ENCODE peak calls at places on chromosomes 7 and 10, in six cellular contexts. C, Y, N, B, J and D are unnamed samples.

GRCh38 chr10:95480102-95480900 is 80.9 kb downstream of the SORBS1 start:
- DNase-seq in C (no peak), Y (peak; percentile 40), N (no peak), B (no peak), J (no peak), D (no peak)

GRCh38 chr7:30433082-30433481 is 45.5 kb downstream of the NOD1 start:
- DNase-seq in C (peak; percentile 71), Y (peak; percentile 58), N (peak; percentile 33), B (peak; percentile 41), J (peak; percentile 3), D (no peak)

GRCh38 chr7:47143344-47143743 is 438.6 kb downstream of the TNS3 start:
- DNase-seq in C (no peak), Y (no peak), N (no peak), B (no peak), J (no peak), D (no peak)

GRCh38 chr7:131327049-131327625 is 539 bp upstream of the MKLN1 start:
- DNase-seq in C (no peak), Y (no peak), N (peak; percentile 42), B (peak; percentile 57), J (peak; percentile 49), D (peak; percentile 19)

GRCh38 chr7:706721-707120 is 19.8 kb upstream of the DNAAF5 start:
- DNase-seq in C (peak; percentile 53), Y (no peak), N (no peak), B (no peak), J (no peak), D (no peak)

GRCh38 chr10:86373828-86374227 is 7.2 kb upstream of the GRID1 start:
- DNase-seq in C (peak; percentile 20), Y (no peak), N (no peak), B (no peak), J (no peak), D (no peak)

GRCh38 chr7:12809476-12809875 is 122.0 kb downstream of the ARL4A start:
- DNase-seq in C (no peak), Y (no peak), N (no peak), B (no peak), J (no peak), D (no peak)

GRCh38 chr10:134743-135600 is at the start of gene ZMYND11:
- DNase-seq in C (peak; percentile 67), Y (peak; percentile 76), N (peak; percentile 43), B (peak; percentile 71), J (peak; percentile 8), D (peak; percentile 84)

GRCh38 chr10:132271458-132272011 is 36.2 kb downstream of the STK32C start:
- DNase-seq in C (no peak), Y (no peak), N (no peak), B (no peak), J (no peak), D (no peak)

GRCh38 chr7:155559519-155560108 is 13.3 kb upstream of the CNPY1 start:
- DNase-seq in C (no peak), Y (no peak), N (no peak), B (no peak), J (no peak), D (no peak)

GRCh38 chr7:93958216-93958615 is 36.7 kb downstream of the GNG11 start:
- DNase-seq in C (no peak), Y (no peak), N (no peak), B (no peak), J (no peak), D (no peak)

GRCh38 chr7:84085147-84085546 is 109.4 kb downstream of the SEMA3A start:
- DNase-seq in C (no peak), Y (no peak), N (no peak), B (no peak), J (peak; percentile 40), D (no peak)

GRCh38 chr7:7773334-7774308 is 55.2 kb upstream of the RPA3 start:
- DNase-seq in C (no peak), Y (no peak), N (no peak), B (no peak), J (no peak), D (no peak)

GRCh38 chr10:59181668-59182067 is 5.2 kb downstream of the PHYHIPL start:
- DNase-seq in C (no peak), Y (no peak), N (no peak), B (peak; percentile 0), J (peak; percentile 65), D (no peak)

GRCh38 chr7:134435161-134435920 is 23.6 kb downstream of the AKR1B1 start:
- DNase-seq in C (no peak), Y (no peak), N (no peak), B (no peak), J (peak; percentile 46), D (no peak)

GRCh38 chr10:9762966-9763656 is 1254.6 kb upstream of the CELF2 start:
- DNase-seq in C (no peak), Y (no peak), N (no peak), B (no peak), J (peak; percentile 91), D (no peak)

GRCh38 chr10:97336942-97337719 is 2.6 kb upstream of the FRAT2 start:
- DNase-seq in C (peak; percentile 58), Y (no peak), N (peak; percentile 17), B (no peak), J (no peak), D (no peak)

GRCh38 chr10:103618575-103619423 is 125.3 kb downstream of the NEURL1 start:
- DNase-seq in C (peak; percentile 59), Y (peak; percentile 67), N (peak; percentile 39), B (peak; percentile 50), J (no peak), D (peak; percentile 90)

GRCh38 chr10:67606572-67606971 is 89.4 kb downstream of the CTNNA3 start:
- DNase-seq in C (no peak), Y (no peak), N (no peak), B (no peak), J (peak; percentile 88), D (no peak)
- H3K27ac ChIP-seq in C (no peak overlapping the region), Y (no peak overlapping the region), N (no peak overlapping the region), B (no peak overlapping the region), J (peak overlapping the region; percentile 78), D (no peak overlapping the region)

DNA sequence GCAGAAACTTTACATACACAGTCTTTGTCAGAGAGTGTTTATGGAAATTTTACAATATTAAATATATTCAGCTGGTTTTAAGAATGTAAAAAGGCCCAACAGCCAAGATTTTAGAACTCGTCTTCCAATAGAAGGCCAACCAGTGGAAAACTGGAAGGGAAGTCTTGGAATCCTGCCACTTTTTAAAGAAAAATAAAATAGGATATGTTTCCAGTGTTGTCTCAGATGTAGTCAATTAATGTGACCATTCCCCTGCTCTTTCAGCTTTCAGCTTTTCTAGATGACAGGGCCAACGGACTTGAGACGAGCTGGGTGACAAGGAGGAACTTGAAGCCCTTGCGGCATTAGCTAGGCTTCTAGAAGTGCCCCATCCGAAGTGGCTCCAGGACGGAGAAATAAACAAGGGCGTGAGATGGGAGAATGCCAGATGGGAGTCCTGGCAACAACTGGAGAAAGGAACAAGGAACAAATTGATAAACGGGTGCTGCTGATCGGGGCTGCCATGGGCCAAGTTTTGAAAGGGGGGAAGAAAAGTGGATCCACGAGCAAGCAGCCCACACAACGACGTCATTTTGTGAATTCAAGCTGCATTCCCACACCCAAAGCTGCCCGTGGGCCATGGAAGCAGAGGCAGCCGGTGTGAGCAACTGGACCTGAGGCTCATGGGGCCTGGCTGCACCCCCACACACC is 42.3 kb downstream of the CTBP2 start:
- DNase-seq in C (peak; percentile 81), Y (peak; percentile 55), N (no peak), B (peak; percentile 17), J (no peak), D (no peak)
- H3K27ac ChIP-seq in C (peak overlapping the region; percentile 66), Y (peak overlapping the region; percentile 74), N (peak overlapping the region; percentile 62), B (peak overlapping the region; percentile 59), J (no peak overlapping the region), D (peak overlapping the region; percentile 76)

GRCh38 chr7:28688651-28689050 is 269.5 kb downstream of the TRIL start:
- DNase-seq in C (no peak), Y (no peak), N (peak; percentile 71), B (no peak), J (peak; percentile 42), D (no peak)
- H3K27ac ChIP-seq in C (no peak overlapping the region), Y (peak overlapping the region; percentile 87), N (peak overlapping the region; percentile 81), B (peak overlapping the region; percentile 98), J (no peak overlapping the region), D (peak overlapping the region; percentile 80)

DNA sequence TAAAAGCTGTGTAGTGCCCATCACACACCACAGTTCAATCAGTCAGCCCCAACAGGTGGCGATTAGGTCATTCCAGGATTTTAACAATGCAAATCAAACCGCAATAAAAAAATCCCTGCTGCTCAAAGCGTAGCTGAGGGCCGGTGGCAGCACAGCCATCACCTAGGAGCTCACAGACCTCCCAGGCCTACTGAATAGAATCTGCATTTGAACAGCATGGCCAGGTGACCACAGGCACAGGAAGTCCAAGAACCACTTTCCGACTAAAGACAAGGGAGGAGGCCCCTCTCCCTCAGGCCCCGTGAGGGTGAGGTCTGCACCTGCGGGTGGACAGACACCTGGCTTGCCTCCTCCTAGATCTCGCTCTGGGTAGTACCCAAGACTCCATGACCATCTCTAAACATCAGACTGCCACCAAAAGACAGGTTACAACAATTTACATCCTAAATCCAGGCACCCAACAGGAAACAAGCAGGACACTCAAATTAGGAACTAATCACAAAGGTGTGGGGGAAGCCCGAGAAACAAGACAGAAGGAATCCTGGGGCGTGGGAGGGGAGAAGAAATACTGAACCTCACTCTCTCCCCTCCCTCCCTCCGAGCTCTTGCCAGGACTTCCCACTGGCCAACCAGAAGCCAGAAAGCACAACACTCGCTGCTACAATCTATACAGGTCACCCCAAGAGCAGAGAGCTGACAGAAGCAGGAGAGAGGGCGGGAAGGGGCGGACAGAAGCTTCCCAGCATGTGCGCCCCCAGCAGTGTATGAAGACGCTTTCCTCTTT is 19.2 kb downstream of the GNA12 start:
- DNase-seq in C (no peak), Y (no peak), N (no peak), B (no peak), J (no peak), D (no peak)
- H3K27ac ChIP-seq in C (peak overlapping the region; percentile 20), Y (peak overlapping the region; percentile 28), N (no peak overlapping the region), B (no peak overlapping the region), J (peak overlapping the region; percentile 3), D (no peak overlapping the region)